ENCODE peak calls at places on chromosomes 12 and 14, in ten cellular contexts. One of them, this sample, is unnamed.

GRCh38 chr12:55720071-55720564 is at the start of gene RDH5:
- DNase-seq in MG63: peak
- DNase-seq in cardiac fibroblast: peak
- DNase-seq in NCI-H460: no peak
- DNase-seq in fibroblast of gingiva: peak
- DNase-seq in naive thymus-derived CD4-positive, alpha-beta T cell: no peak
- DNase-seq in NCI-H526: no peak
- DNase-seq in PC-3: peak
- DNase-seq in HT-29: peak
- DNase-seq in stimulated activated effector memory CD8-positive, alpha-beta T cell treated with anti-CD3 and anti-CD28 coated beads, Interleukin-12 subunit alpha, Interleukin-12 subunit beta, amount 100 ng/mL, for 72 hours: no peak
- DNase-seq in this sample: no peak

GRCh38 chr12:25151476-25151875 is 43.5 kb downstream of the DNAI7 start:
- DNase-seq in PC-3: peak
- DNase-seq in MG63: peak
- DNase-seq in naive thymus-derived CD4-positive, alpha-beta T cell: no peak
- DNase-seq in fibroblast of gingiva: peak
- DNase-seq in cardiac fibroblast: peak
- DNase-seq in HT-29: no peak
- DNase-seq in stimulated activated effector memory CD8-positive, alpha-beta T cell treated with anti-CD3 and anti-CD28 coated beads, Interleukin-12 subunit alpha, Interleukin-12 subunit beta, amount 100 ng/mL, for 72 hours: no peak
- DNase-seq in NCI-H460: peak
- DNase-seq in NCI-H526: no peak
- DNase-seq in this sample: no peak

GRCh38 chr14:102570334-102570995 is 22.0 kb upstream of the RCOR1 start:
- DNase-seq in HT-29: no peak
- DNase-seq in NCI-H460: no peak
- DNase-seq in PC-3: no peak
- DNase-seq in naive thymus-derived CD4-positive, alpha-beta T cell: no peak
- DNase-seq in stimulated activated effector memory CD8-positive, alpha-beta T cell treated with anti-CD3 and anti-CD28 coated beads, Interleukin-12 subunit alpha, Interleukin-12 subunit beta, amount 100 ng/mL, for 72 hours: no peak
- DNase-seq in cardiac fibroblast: no peak
- DNase-seq in fibroblast of gingiva: no peak
- DNase-seq in NCI-H526: no peak
- DNase-seq in MG63: no peak
- DNase-seq in this sample: no peak

GRCh38 chr12:24084800-24085199 is 135.3 kb upstream of the SOX5 start:
- DNase-seq in HT-29: no peak
- DNase-seq in cardiac fibroblast: no peak
- DNase-seq in NCI-H526: no peak
- DNase-seq in MG63: no peak
- DNase-seq in stimulated activated effector memory CD8-positive, alpha-beta T cell treated with anti-CD3 and anti-CD28 coated beads, Interleukin-12 subunit alpha, Interleukin-12 subunit beta, amount 100 ng/mL, for 72 hours: no peak
- DNase-seq in NCI-H460: no peak
- DNase-seq in fibroblast of gingiva: no peak
- DNase-seq in naive thymus-derived CD4-positive, alpha-beta T cell: no peak
- DNase-seq in PC-3: no peak
- DNase-seq in this sample: no peak

GRCh38 chr12:124998705-124999104 is 5.3 kb downstream of the BRI3BP start:
- DNase-seq in naive thymus-derived CD4-positive, alpha-beta T cell: no peak
- DNase-seq in PC-3: no peak
- DNase-seq in NCI-H460: no peak
- DNase-seq in stimulated activated effector memory CD8-positive, alpha-beta T cell treated with anti-CD3 and anti-CD28 coated beads, Interleukin-12 subunit alpha, Interleukin-12 subunit beta, amount 100 ng/mL, for 72 hours: no peak
- DNase-seq in NCI-H526: no peak
- DNase-seq in HT-29: no peak
- DNase-seq in MG63: no peak
- DNase-seq in cardiac fibroblast: no peak
- DNase-seq in fibroblast of gingiva: no peak
- DNase-seq in this sample: no peak

GRCh38 chr12:118126119-118126757 is 9.7 kb upstream of the PEBP1 start:
- DNase-seq in NCI-H526: no peak
- DNase-seq in PC-3: no peak
- DNase-seq in HT-29: no peak
- DNase-seq in MG63: no peak
- DNase-seq in cardiac fibroblast: no peak
- DNase-seq in NCI-H460: no peak
- DNase-seq in stimulated activated effector memory CD8-positive, alpha-beta T cell treated with anti-CD3 and anti-CD28 coated beads, Interleukin-12 subunit alpha, Interleukin-12 subunit beta, amount 100 ng/mL, for 72 hours: no peak
- DNase-seq in naive thymus-derived CD4-positive, alpha-beta T cell: no peak
- DNase-seq in fibroblast of gingiva: no peak
- DNase-seq in this sample: no peak

GRCh38 chr12:103503546-103504480 is 8.0 kb upstream of the C12orf42 start:
- DNase-seq in naive thymus-derived CD4-positive, alpha-beta T cell: peak
- DNase-seq in NCI-H460: no peak
- DNase-seq in stimulated activated effector memory CD8-positive, alpha-beta T cell treated with anti-CD3 and anti-CD28 coated beads, Interleukin-12 subunit alpha, Interleukin-12 subunit beta, amount 100 ng/mL, for 72 hours: peak
- DNase-seq in MG63: no peak
- DNase-seq in cardiac fibroblast: no peak
- DNase-seq in fibroblast of gingiva: no peak
- DNase-seq in NCI-H526: no peak
- DNase-seq in HT-29: peak
- DNase-seq in PC-3: no peak
- DNase-seq in this sample: peak

GRCh38 chr12:116880817-116881324 is 370 bp downstream of the HRK start:
- DNase-seq in naive thymus-derived CD4-positive, alpha-beta T cell: no peak
- DNase-seq in fibroblast of gingiva: peak
- DNase-seq in PC-3: peak
- DNase-seq in stimulated activated effector memory CD8-positive, alpha-beta T cell treated with anti-CD3 and anti-CD28 coated beads, Interleukin-12 subunit alpha, Interleukin-12 subunit beta, amount 100 ng/mL, for 72 hours: peak
- DNase-seq in HT-29: no peak
- DNase-seq in NCI-H460: peak
- DNase-seq in NCI-H526: peak
- DNase-seq in MG63: peak
- DNase-seq in cardiac fibroblast: peak
- DNase-seq in this sample: peak

GRCh38 chr12:24551368-24551767 is 397.5 kb downstream of the BCAT1 start:
- DNase-seq in NCI-H526: no peak
- DNase-seq in cardiac fibroblast: no peak
- DNase-seq in NCI-H460: no peak
- DNase-seq in fibroblast of gingiva: no peak
- DNase-seq in naive thymus-derived CD4-positive, alpha-beta T cell: no peak
- DNase-seq in PC-3: no peak
- DNase-seq in HT-29: no peak
- DNase-seq in stimulated activated effector memory CD8-positive, alpha-beta T cell treated with anti-CD3 and anti-CD28 coated beads, Interleukin-12 subunit alpha, Interleukin-12 subunit beta, amount 100 ng/mL, for 72 hours: no peak
- DNase-seq in MG63: no peak
- DNase-seq in this sample: no peak

GRCh38 chr14:35558680-35559079 is 24.7 kb downstream of the INSM2 start:
- DNase-seq in NCI-H460: no peak
- DNase-seq in NCI-H526: no peak
- DNase-seq in PC-3: no peak
- DNase-seq in fibroblast of gingiva: no peak
- DNase-seq in stimulated activated effector memory CD8-positive, alpha-beta T cell treated with anti-CD3 and anti-CD28 coated beads, Interleukin-12 subunit alpha, Interleukin-12 subunit beta, amount 100 ng/mL, for 72 hours: no peak
- DNase-seq in HT-29: no peak
- DNase-seq in MG63: no peak
- DNase-seq in cardiac fibroblast: no peak
- DNase-seq in naive thymus-derived CD4-positive, alpha-beta T cell: no peak
- DNase-seq in this sample: peak

GRCh38 chr14:92317511-92317910 is 5.5 kb upstream of the SLC24A4 start:
- DNase-seq in NCI-H526: no peak
- DNase-seq in PC-3: peak
- DNase-seq in MG63: peak
- DNase-seq in cardiac fibroblast: no peak
- DNase-seq in naive thymus-derived CD4-positive, alpha-beta T cell: no peak
- DNase-seq in NCI-H460: no peak
- DNase-seq in fibroblast of gingiva: no peak
- DNase-seq in HT-29: no peak
- DNase-seq in stimulated activated effector memory CD8-positive, alpha-beta T cell treated with anti-CD3 and anti-CD28 coated beads, Interleukin-12 subunit alpha, Interleukin-12 subunit beta, amount 100 ng/mL, for 72 hours: no peak
- DNase-seq in this sample: no peak

GRCh38 chr14:97442363-97442762 is 645.2 kb downstream of the VRK1 start:
- DNase-seq in NCI-H526: no peak
- DNase-seq in stimulated activated effector memory CD8-positive, alpha-beta T cell treated with anti-CD3 and anti-CD28 coated beads, Interleukin-12 subunit alpha, Interleukin-12 subunit beta, amount 100 ng/mL, for 72 hours: peak
- DNase-seq in naive thymus-derived CD4-positive, alpha-beta T cell: peak
- DNase-seq in NCI-H460: no peak
- DNase-seq in cardiac fibroblast: no peak
- DNase-seq in fibroblast of gingiva: no peak
- DNase-seq in PC-3: no peak
- DNase-seq in HT-29: no peak
- DNase-seq in MG63: no peak
- DNase-seq in this sample: no peak